ENCODE peak calls at places on chromosome 3, in seven cellular contexts. One of them, this sample, is unnamed.

GRCh38 chr3:183131735-183132134 is 30.8 kb downstream of the LAMP3 start:
- DNase-seq in AG08396: no peak
- DNase-seq in fibroblast of pulmonary artery: peak
- DNase-seq in spleen: no peak
- DNase-seq in NCI-H1417: no peak
- DNase-seq in HTR-8/SVneo: peak
- DNase-seq in astrocyte: no peak
- DNase-seq in this sample: no peak

GRCh38 chr3:185900228-185900627 is 37.6 kb downstream of the TRA2B start:
- DNase-seq in AG08396: peak
- DNase-seq in fibroblast of pulmonary artery: peak
- DNase-seq in spleen: no peak
- DNase-seq in NCI-H1417: no peak
- DNase-seq in HTR-8/SVneo: peak
- DNase-seq in astrocyte: peak
- DNase-seq in this sample: no peak

GRCh38 chr3:119663885-119664284 is 3.5 kb upstream of the POPDC2 start:
- DNase-seq in AG08396: no peak
- DNase-seq in fibroblast of pulmonary artery: peak
- DNase-seq in spleen: no peak
- DNase-seq in NCI-H1417: no peak
- DNase-seq in HTR-8/SVneo: no peak
- DNase-seq in astrocyte: no peak
- DNase-seq in this sample: no peak

GRCh38 chr3:126629999-126630398 is 24.9 kb downstream of the TXNRD3 start:
- DNase-seq in AG08396: no peak
- DNase-seq in fibroblast of pulmonary artery: no peak
- DNase-seq in spleen: no peak
- DNase-seq in NCI-H1417: no peak
- DNase-seq in HTR-8/SVneo: no peak
- DNase-seq in astrocyte: no peak
- DNase-seq in this sample: no peak

GRCh38 chr3:97952872-97953271 is 19.4 kb downstream of the RIOX2 start:
- DNase-seq in AG08396: no peak
- DNase-seq in fibroblast of pulmonary artery: no peak
- DNase-seq in spleen: no peak
- DNase-seq in NCI-H1417: no peak
- DNase-seq in HTR-8/SVneo: no peak
- DNase-seq in astrocyte: no peak
- DNase-seq in this sample: no peak

GRCh38 chr3:161700998-161701397 is 204.4 kb downstream of the OTOL1 start:
- DNase-seq in AG08396: no peak
- DNase-seq in fibroblast of pulmonary artery: no peak
- DNase-seq in spleen: no peak
- DNase-seq in NCI-H1417: peak
- DNase-seq in HTR-8/SVneo: no peak
- DNase-seq in astrocyte: no peak
- DNase-seq in this sample: no peak

GRCh38 chr3:14769531-14770325 is 49.0 kb upstream of the FGD5 start:
- DNase-seq in AG08396: peak
- DNase-seq in fibroblast of pulmonary artery: no peak
- DNase-seq in spleen: peak
- DNase-seq in NCI-H1417: no peak
- DNase-seq in HTR-8/SVneo: no peak
- DNase-seq in astrocyte: no peak
- DNase-seq in this sample: no peak

GRCh38 chr3:191239439-191240035 is 40.5 kb downstream of the OSTN start:
- DNase-seq in AG08396: no peak
- DNase-seq in fibroblast of pulmonary artery: peak
- DNase-seq in spleen: no peak
- DNase-seq in NCI-H1417: no peak
- DNase-seq in HTR-8/SVneo: no peak
- DNase-seq in astrocyte: no peak
- DNase-seq in this sample: no peak

GRCh38 chr3:116930786-116931185 is 221.2 kb downstream of the TUSC7 start:
- DNase-seq in AG08396: no peak
- DNase-seq in fibroblast of pulmonary artery: peak
- DNase-seq in spleen: no peak
- DNase-seq in NCI-H1417: no peak
- DNase-seq in HTR-8/SVneo: no peak
- DNase-seq in astrocyte: peak
- DNase-seq in this sample: no peak

GRCh38 chr3:177410734-177411133 is 213.5 kb upstream of the TBL1XR1 start:
- DNase-seq in AG08396: no peak
- DNase-seq in fibroblast of pulmonary artery: no peak
- DNase-seq in spleen: no peak
- DNase-seq in NCI-H1417: peak
- DNase-seq in HTR-8/SVneo: no peak
- DNase-seq in astrocyte: no peak
- DNase-seq in this sample: no peak

GRCh38 chr3:129604942-129605592 is 1.4 kb downstream of the PLXND1 start:
- DNase-seq in AG08396: peak
- DNase-seq in fibroblast of pulmonary artery: no peak
- DNase-seq in spleen: no peak
- DNase-seq in NCI-H1417: peak
- DNase-seq in HTR-8/SVneo: no peak
- DNase-seq in astrocyte: no peak
- DNase-seq in this sample: no peak

GRCh38 chr3:178802259-178802658 is 266.0 kb downstream of the KCNMB2 start:
- DNase-seq in AG08396: no peak
- DNase-seq in fibroblast of pulmonary artery: no peak
- DNase-seq in spleen: no peak
- DNase-seq in NCI-H1417: no peak
- DNase-seq in HTR-8/SVneo: no peak
- DNase-seq in astrocyte: no peak
- DNase-seq in this sample: no peak

GRCh38 chr3:51955175-51955892 is at the start of gene GPR62:
- DNase-seq in AG08396: no peak
- DNase-seq in fibroblast of pulmonary artery: no peak
- DNase-seq in spleen: no peak
- DNase-seq in NCI-H1417: no peak
- DNase-seq in HTR-8/SVneo: no peak
- DNase-seq in astrocyte: no peak
- DNase-seq in this sample: no peak

GRCh38 chr3:141663993-141664392 is 74.1 kb upstream of the RNF7 start:
- DNase-seq in AG08396: peak
- DNase-seq in fibroblast of pulmonary artery: peak
- DNase-seq in spleen: no peak
- DNase-seq in NCI-H1417: no peak
- DNase-seq in HTR-8/SVneo: no peak
- DNase-seq in astrocyte: no peak
- DNase-seq in this sample: no peak